ENCODE peak calls at places on chromosomes 3 and 15, in six cellular contexts. E is LNCaP clone FGC; M is transverse colon; N is fibroblast of the aortic adventitia; Y is ovary; H is CD8-positive, alpha-beta T cell. R is an unnamed sample.

GRCh38 chr3:150299221-150299620 is 108.9 kb upstream of the TSC22D2 start:
- DNase-seq in E (no peak), M (no peak), N (no peak), Y (no peak), H (no peak), R (no peak)

GRCh38 chr3:150830094-150830681 is 67.2 kb upstream of the SIAH2 start:
- DNase-seq in E (no peak), M (no peak), N (peak), Y (no peak), H (no peak), R (no peak)

GRCh38 chr3:27483117-27484001 is 825 bp downstream of the SLC4A7 start:
- DNase-seq in E (no peak), M (peak), N (peak), Y (peak), H (peak), R (peak)

GRCh38 chr3:52021869-52022268 is 26.2 kb upstream of the RPL29 start:
- DNase-seq in E (no peak), M (no peak), N (no peak), Y (peak), H (no peak), R (peak)

GRCh38 chr15:60620707-60621106 is 141.8 kb upstream of the ICE2 start:
- DNase-seq in E (no peak), M (peak), N (peak), Y (peak), H (no peak), R (no peak)

GRCh38 chr3:55629432-55629831 is 142.3 kb upstream of the WNT5A start:
- DNase-seq in E (peak), M (peak), N (no peak), Y (peak), H (no peak), R (no peak)

GRCh38 chr15:65796610-65797012 is 4.5 kb upstream of the DENND4A start:
- DNase-seq in E (no peak), M (no peak), N (peak), Y (no peak), H (no peak), R (no peak)

GRCh38 chr3:20776717-20777116 is 590.7 kb upstream of the SGO1 start:
- DNase-seq in E (no peak), M (no peak), N (no peak), Y (no peak), H (no peak), R (no peak)

GRCh38 chr3:49013738-49014660 is 4.4 kb downstream of the DALRD3 start:
- DNase-seq in E (no peak), M (peak), N (no peak), Y (no peak), H (peak), R (peak)

GRCh38 chr3:115340586-115340985 is 193.5 kb upstream of the ZBTB20 start:
- DNase-seq in E (no peak), M (no peak), N (no peak), Y (no peak), H (no peak), R (no peak)

GRCh38 chr15:31511707-31512310 is 185.2 kb downstream of the KLF13 start:
- DNase-seq in E (no peak), M (no peak), N (no peak), Y (no peak), H (peak), R (no peak)

GRCh38 chr15:35282965-35283496 is 197.9 kb upstream of the NANOGP8 start:
- DNase-seq in E (no peak), M (no peak), N (no peak), Y (no peak), H (no peak), R (no peak)

GRCh38 chr15:95868450-95868849 is 462.1 kb upstream of the NR2F2 start:
- DNase-seq in E (no peak), M (no peak), N (no peak), Y (no peak), H (no peak), R (no peak)

GRCh38 chr3:167736264-167736787 is 805 bp downstream of the SERPINI1 start:
- DNase-seq in E (no peak), M (no peak), N (no peak), Y (no peak), H (no peak), R (no peak)

GRCh38 chr3:55467099-55467498 is 20.0 kb downstream of the WNT5A start:
- DNase-seq in E (no peak), M (no peak), N (peak), Y (no peak), H (no peak), R (no peak)

GRCh38 chr3:72058493-72059081 is 273.6 kb upstream of the PROK2 start:
- DNase-seq in E (no peak), M (no peak), N (no peak), Y (no peak), H (no peak), R (peak)

GRCh38 chr3:64167868-64168267 is 57.4 kb downstream of the PRICKLE2 start:
- DNase-seq in E (no peak), M (no peak), N (no peak), Y (no peak), H (no peak), R (no peak)

GRCh38 chr3:105139851-105140560 is 226.7 kb upstream of the ALCAM start:
- DNase-seq in E (peak), M (no peak), N (no peak), Y (no peak), H (no peak), R (no peak)

GRCh38 chr3:45480871-45481270 is 92.5 kb downstream of the LARS2 start:
- DNase-seq in E (no peak), M (no peak), N (no peak), Y (no peak), H (no peak), R (no peak)

GRCh38 chr3:134395103-134395502 is 20.9 kb upstream of the AMOTL2 start:
- DNase-seq in E (no peak), M (no peak), N (peak), Y (no peak), H (no peak), R (no peak)

GRCh38 chr3:14125193-14126016 is 553 bp downstream of the TMEM43 start:
- DNase-seq in E (no peak), M (peak), N (peak), Y (peak), H (peak), R (peak)

GRCh38 chr15:66621491-66622467 is 56.0 kb upstream of the LCTL start:
- DNase-seq in E (no peak), M (no peak), N (peak), Y (peak), H (no peak), R (no peak)

DNA sequence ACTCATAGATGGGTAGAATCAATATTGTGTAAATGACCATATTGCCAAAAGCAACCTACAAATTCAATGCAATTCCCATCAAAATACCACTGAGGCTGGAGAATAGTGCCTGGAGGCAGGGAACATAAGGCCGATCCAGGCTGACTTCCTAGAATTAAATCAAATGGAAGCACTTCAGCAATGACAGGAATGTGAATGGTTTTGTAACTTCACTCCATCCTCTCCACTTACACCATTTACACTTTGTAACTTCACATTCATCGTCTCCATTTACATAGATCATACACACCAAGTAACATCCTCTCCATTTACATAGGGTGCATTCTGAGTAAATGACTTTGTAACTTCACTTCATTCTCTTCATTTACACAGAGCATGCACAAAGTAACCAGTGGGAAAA is 11.6 kb downstream of the STRIT1 start:
- DNase-seq in E (no peak), M (no peak), N (peak), Y (no peak), H (no peak), R (no peak)
- H3K4me3 ChIP-seq in E (no peak), M (no peak), N (no peak), Y (no peak), H (no peak), R (no peak)

DNA sequence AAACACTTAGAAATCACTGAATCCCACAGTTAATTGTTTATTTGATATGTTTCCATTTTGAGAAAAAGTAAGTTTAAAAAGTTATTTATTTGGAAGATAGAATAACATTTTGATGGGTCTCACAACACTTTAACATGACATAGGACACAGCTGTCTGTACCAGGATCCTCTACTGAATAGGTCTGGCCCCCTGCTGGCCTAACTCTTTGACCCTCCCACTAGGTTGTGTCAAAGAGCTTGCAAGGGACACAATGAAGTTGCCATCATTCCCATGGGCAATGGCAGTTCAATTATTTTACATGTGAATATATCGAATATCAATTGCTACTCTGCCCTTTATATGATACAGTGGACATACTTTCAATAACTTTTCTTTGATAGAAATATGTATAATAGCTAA is 138.9 kb downstream of the EPHA3 start:
- DNase-seq in E (no peak), M (no peak), N (no peak), Y (no peak), H (no peak), R (peak)
- TF ChIP-seq CTCF in E (peak), M (no peak), N (no peak), Y (no peak), H (no peak), R (peak)

GRCh38 chr15:77004189-77004588 is 9.3 kb downstream of the PSTPIP1 start:
- DNase-seq in E (no peak), M (peak), N (no peak), Y (no peak), H (no peak), R (no peak)
- H3K4me3 ChIP-seq in E (no peak), M (no peak), N (no peak), Y (no peak), H (no peak), R (no peak)

GRCh38 chr15:55562601-55563000 is 25.5 kb downstream of the PYGO1 start:
- DNase-seq in E (no peak), M (no peak), N (no peak), Y (no peak), H (no peak), R (no peak)

GRCh38 chr15:55564347-55565145 is 23.6 kb downstream of the PYGO1 start:
- DNase-seq in E (no peak), M (no peak), N (no peak), Y (no peak), H (no peak), R (no peak)
- TF ChIP-seq CTCF in E (no peak), M (no peak), N (peak), Y (no peak), H (no peak), R (peak)

DNA sequence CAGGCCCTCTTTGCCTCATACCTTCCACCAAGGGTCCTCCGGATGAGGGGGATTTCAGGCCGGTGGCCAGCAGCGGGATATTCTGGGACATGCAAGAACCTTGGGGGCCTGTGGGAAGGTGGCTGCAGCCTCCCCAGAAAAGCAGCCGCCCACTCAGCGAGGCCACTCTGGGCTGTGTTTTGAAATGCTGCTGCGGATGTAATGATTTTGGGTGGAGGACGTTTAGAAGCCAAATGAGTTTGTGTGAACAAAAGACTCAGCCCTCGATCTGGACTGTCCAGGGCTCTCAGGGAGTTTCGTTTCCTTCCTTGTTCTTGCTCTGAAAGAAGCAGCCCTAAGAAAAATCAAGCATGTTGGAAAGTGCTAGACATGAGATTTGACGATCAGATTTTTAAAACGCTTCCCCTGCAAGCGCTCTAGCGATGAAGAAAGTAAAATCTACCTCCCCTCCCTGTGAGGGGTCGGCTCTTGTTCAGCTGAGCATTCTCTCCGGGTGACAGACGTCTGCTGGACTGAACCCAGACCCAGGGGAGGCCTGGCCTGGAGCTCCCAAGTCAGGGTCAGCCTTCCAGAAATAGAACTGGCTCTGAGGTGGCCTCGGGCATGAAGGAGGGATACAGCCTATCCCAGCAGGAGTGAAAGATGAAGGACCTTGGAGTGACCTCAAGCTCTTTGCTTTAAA is 12.9 kb downstream of the HEG1 start:
- DNase-seq in E (no peak), M (no peak), N (peak), Y (peak), H (no peak), R (no peak)
- H3K4me3 ChIP-seq in E (no peak), M (no peak), N (peak), Y (no peak), H (no peak), R (no peak)

GRCh38 chr15:79221696-79222095 is 60.8 kb upstream of the ANKRD34C start:
- DNase-seq in E (peak), M (no peak), N (no peak), Y (no peak), H (no peak), R (no peak)

GRCh38 chr15:79219393-79220056 is 63.0 kb upstream of the ANKRD34C start:
- DNase-seq in E (no peak), M (no peak), N (no peak), Y (no peak), H (no peak), R (no peak)

GRCh38 chr15:79213650-79214049 is 68.9 kb upstream of the ANKRD34C start:
- DNase-seq in E (no peak), M (no peak), N (no peak), Y (no peak), H (no peak), R (no peak)

DNA sequence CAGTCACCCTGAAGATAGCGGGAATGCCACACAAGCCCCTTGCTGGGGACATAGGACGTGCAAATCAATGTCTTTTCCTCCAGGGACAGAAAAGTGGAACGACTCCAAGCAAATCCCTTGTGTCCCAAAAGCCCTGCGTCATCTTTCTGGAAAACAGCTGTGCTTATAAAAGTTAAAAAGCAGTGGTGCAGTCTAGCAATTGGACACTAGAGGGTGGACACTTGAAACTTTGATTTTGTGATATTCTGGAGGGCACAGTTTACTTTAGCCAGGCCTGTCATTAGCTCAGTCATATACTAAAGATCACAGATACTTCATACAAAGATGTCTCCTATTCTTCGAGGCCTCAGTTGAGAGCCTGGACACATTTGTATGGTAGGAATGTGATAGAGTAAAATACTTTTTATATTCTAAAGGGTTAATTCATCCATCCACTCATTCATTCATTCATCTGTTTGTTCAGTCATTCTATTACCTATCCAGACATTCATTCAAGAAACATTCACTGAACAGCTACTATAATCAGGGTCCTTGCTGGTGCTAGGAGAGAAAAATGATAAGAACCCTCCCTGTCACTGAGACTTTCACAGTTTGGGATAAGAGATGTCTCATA is 63.8 kb upstream of the ANKRD34C start:
- DNase-seq in E (peak), M (no peak), N (peak), Y (no peak), H (no peak), R (no peak)
- TF ChIP-seq CTCF in E (peak), M (no peak), N (peak), Y (no peak), H (no peak), R (peak)

DNA sequence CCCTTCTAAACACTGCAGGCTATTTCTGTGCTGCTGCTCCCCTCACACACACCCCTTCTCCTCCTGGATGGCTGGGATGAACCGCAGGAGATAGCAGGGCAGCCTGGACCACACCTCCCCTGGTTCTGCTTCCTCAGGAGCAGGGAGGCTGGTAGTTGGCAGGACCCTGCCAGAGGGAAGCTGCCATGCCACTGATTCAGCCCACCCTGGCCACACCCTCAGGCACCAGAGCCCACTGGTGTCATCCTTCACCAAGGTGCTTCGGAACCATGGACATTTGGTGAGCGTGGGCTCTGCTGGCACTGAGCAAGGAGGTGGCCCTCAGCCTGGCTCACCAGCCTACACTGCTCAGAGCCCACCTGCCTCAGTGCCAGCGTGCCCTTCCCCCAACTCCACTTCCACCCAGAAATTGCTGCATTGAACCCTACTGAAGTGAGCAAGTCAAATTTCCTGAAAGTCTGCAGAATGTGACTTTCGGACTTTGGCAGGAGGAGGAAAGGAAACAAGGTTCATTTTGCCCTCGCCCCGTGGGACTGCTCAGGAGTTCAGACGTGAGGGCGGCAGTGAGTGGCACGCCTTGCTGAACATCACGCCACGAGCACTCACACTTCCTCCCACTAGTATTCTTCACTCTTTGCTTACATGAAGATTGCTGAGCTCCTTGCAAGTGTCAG is 26.3 kb downstream of the BMF start:
- DNase-seq in E (no peak), M (peak), N (no peak), Y (no peak), H (no peak), R (no peak)
- H3K4me3 ChIP-seq in E (no peak), M (no peak), N (no peak), Y (peak), H (no peak), R (no peak)